ENCODE peak calls at places on chromosomes 6 and 20, in five cellular contexts. R is heart left ventricle; O is iPS DF 6.9; H is stimulated activated CD4-positive, alpha-beta T cell treated with anti-CD3 and anti-CD28 coated beads, Interleukin-12 subunit alpha, Interleukin-12 subunit beta, amount 100 ng/mL, for 4 hours; X is heart right ventricle. Y is an unnamed sample.

GRCh38 chr20:48604426-48604825 is 223.4 kb downstream of the PREX1 start:
- DNase-seq in R (no peak), O (no peak), H (no peak), X (no peak), Y (no peak)

GRCh38 chr20:49320460-49320859 is 42.6 kb upstream of the ZNFX1 start:
- DNase-seq in R (no peak), O (peak), H (no peak), X (no peak), Y (no peak)

GRCh38 chr6:114176726-114177125 is 166.1 kb downstream of the HS3ST5 start:
- DNase-seq in R (no peak), O (no peak), H (no peak), X (no peak), Y (no peak)

GRCh38 chr6:53724501-53724900 is 58.9 kb upstream of the KLHL31 start:
- DNase-seq in R (no peak), O (no peak), H (no peak), X (no peak), Y (no peak)

GRCh38 chr20:35976012-35976411 is 7.6 kb downstream of the CNBD2 start:
- DNase-seq in R (no peak), O (no peak), H (no peak), X (no peak), Y (no peak)

GRCh38 chr20:50783903-50784302 is 11.0 kb upstream of the BCAS4 start:
- DNase-seq in R (no peak), O (no peak), H (no peak), X (no peak), Y (no peak)

GRCh38 chr6:139153876-139154275 is 19.0 kb downstream of the HECA start:
- DNase-seq in R (no peak), O (no peak), H (no peak), X (no peak), Y (no peak)

GRCh38 chr6:18465410-18466154 is 78.4 kb downstream of the RNF144B start:
- DNase-seq in R (no peak), O (no peak), H (no peak), X (no peak), Y (no peak)

GRCh38 chr6:152391179-152391880 is 245.8 kb downstream of the SYNE1 start:
- DNase-seq in R (no peak), O (no peak), H (no peak), X (no peak), Y (no peak)

GRCh38 chr6:66948106-66948505 is 1241.1 kb upstream of the EYS start:
- DNase-seq in R (no peak), O (no peak), H (no peak), X (no peak), Y (no peak)

GRCh38 chr6:56299916-56300315 is 52.5 kb upstream of the COL21A1 start:
- DNase-seq in R (no peak), O (no peak), H (no peak), X (no peak), Y (no peak)

GRCh38 chr20:46388201-46388836 is 18.1 kb downstream of the ELMO2 start:
- DNase-seq in R (no peak), O (no peak), H (no peak), X (no peak), Y (no peak)

Y was measured in GM12891.